ENCODE peak calls at places on chromosomes 1 and 21, in six cellular contexts. W, N, O, L, E and G are unnamed samples.

GRCh38 chr1:42742617-42743301 is 2.7 kb upstream of the CLDN19 start:
- DNase-seq in W (no peak), N (no peak), O (no peak), L (no peak), E (no peak), G (no peak)

GRCh38 chr1:30768830-30769718 is 11.5 kb upstream of the LAPTM5 start:
- DNase-seq in W (no peak), N (no peak), O (no peak), L (peak), E (no peak), G (peak)

GRCh38 chr1:3455630-3456448 is 1.4 kb downstream of the ARHGEF16 start:
- DNase-seq in W (no peak), N (no peak), O (no peak), L (no peak), E (no peak), G (peak)

GRCh38 chr21:25887166-25887565 is 152.4 kb downstream of the GABPA start:
- DNase-seq in W (no peak), N (no peak), O (no peak), L (no peak), E (no peak), G (no peak)

GRCh38 chr1:150555971-150556865 is 7.0 kb downstream of the ADAMTSL4 start:
- DNase-seq in W (no peak), N (no peak), O (no peak), L (no peak), E (no peak), G (no peak)

GRCh38 chr1:76314730-76315129 is 240.2 kb downstream of the ST6GALNAC3 start:
- DNase-seq in W (no peak), N (no peak), O (no peak), L (no peak), E (no peak), G (no peak)

GRCh38 chr1:211553549-211553948 is 25.4 kb downstream of the SLC30A1 start:
- DNase-seq in W (no peak), N (no peak), O (no peak), L (no peak), E (no peak), G (no peak)

GRCh38 chr1:6745073-6745472 is 40.2 kb upstream of the CAMTA1 start:
- DNase-seq in W (no peak), N (no peak), O (no peak), L (no peak), E (no peak), G (no peak)

GRCh38 chr1:83998205-83998598 is 730 bp downstream of the TTLL7 start:
- DNase-seq in W (no peak), N (peak), O (no peak), L (no peak), E (no peak), G (no peak)

GRCh38 chr1:11069233-11069950 is 9.6 kb upstream of the SRM start:
- DNase-seq in W (no peak), N (no peak), O (no peak), L (no peak), E (no peak), G (no peak)

GRCh38 chr21:36706951-36707762 is 8.2 kb downstream of the SIM2 start:
- DNase-seq in W (no peak), N (no peak), O (no peak), L (peak), E (no peak), G (no peak)

GRCh38 chr1:207825719-207826556 is 74.1 kb downstream of the CD46 start:
- DNase-seq in W (peak), N (no peak), O (no peak), L (peak), E (peak), G (no peak)

GRCh38 chr1:162991444-162991843 is 77.7 kb upstream of the RGS4 start:
- DNase-seq in W (no peak), N (no peak), O (no peak), L (no peak), E (no peak), G (no peak)